ENCODE peak calls at places on chromosomes 11 and 22, in four cellular contexts. B is NCI-H1436 treated with DMSO at 0.1 percent for 48 hours, G is cerebellum, M is AG09319. X is an unnamed sample.

GRCh38 chr11:108647701-108648527 is 17.0 kb upstream of the DDX10 start:
- DNase-seq in B (peak), G (peak), M (peak), X (peak)

GRCh38 chr11:44351898-44352498 is 42.1 kb upstream of the ALX4 start:
- DNase-seq in B (no peak), G (no peak), M (no peak), X (no peak)

GRCh38 chr11:113906515-113906914 is 1.9 kb downstream of the HTR3B start:
- DNase-seq in B (no peak), G (no peak), M (no peak), X (no peak)

GRCh38 chr22:48096846-48097665 is 1334.6 kb downstream of the TBC1D22A start:
- DNase-seq in B (no peak), G (no peak), M (no peak), X (no peak)

GRCh38 chr11:62680825-62681240 is 2.0 kb upstream of the UBXN1 start:
- DNase-seq in B (peak), G (no peak), M (peak), X (peak)

GRCh38 chr11:102197759-102198158 is 87.5 kb downstream of the YAP1 start:
- DNase-seq in B (no peak), G (no peak), M (no peak), X (no peak)

GRCh38 chr22:27810566-27810965 is 9.0 kb upstream of the MN1 start:
- DNase-seq in B (no peak), G (no peak), M (peak), X (peak)

GRCh38 chr11:44011797-44012196 is 36.0 kb upstream of the ACCSL start:
- DNase-seq in B (no peak), G (no peak), M (no peak), X (no peak)

GRCh38 chr22:36398602-36399472 is 11.1 kb upstream of the MYH9 start:
- DNase-seq in B (no peak), G (no peak), M (no peak), X (no peak)

GRCh38 chr11:66628061-66628603 is 10.4 kb upstream of the RBM4 start:
- DNase-seq in B (no peak), G (no peak), M (no peak), X (no peak)

GRCh38 chr22:33472462-33473344 is 414.5 kb upstream of the SYN3 start:
- DNase-seq in B (no peak), G (no peak), M (no peak), X (no peak)

GRCh38 chr22:27627444-27627833 is 174.1 kb downstream of the MN1 start:
- DNase-seq in B (no peak), G (no peak), M (no peak), X (no peak)

GRCh38 chr11:17395554-17395961 is 7.1 kb upstream of the KCNJ11 start:
- DNase-seq in B (no peak), G (no peak), M (no peak), X (no peak)

GRCh38 chr11:64900263-64900678 is 16.7 kb downstream of the ATG2A start:
- DNase-seq in B (no peak), G (no peak), M (no peak), X (no peak)

GRCh38 chr22:23714596-23715588 is 24.1 kb downstream of the RGL4 start:
- DNase-seq in B (no peak), G (no peak), M (no peak), X (no peak)

GRCh38 chr11:114200785-114201184 is 95.4 kb upstream of the NNMT start:
- DNase-seq in B (peak), G (no peak), M (no peak), X (peak)

GRCh38 chr22:43812149-43812842 is at the start of gene EFCAB6:
- DNase-seq in B (peak), G (peak), M (peak), X (peak)

GRCh38 chr11:97979741-97980140 is 1041.0 kb upstream of the CNTN5 start:
- DNase-seq in B (no peak), G (no peak), M (no peak), X (no peak)

GRCh38 chr11:69335010-69335409 is 41.1 kb downstream of the MYEOV start:
- DNase-seq in B (no peak), G (no peak), M (no peak), X (no peak)

GRCh38 chr11:119189393-119189792 is 4.1 kb downstream of the NHERF4 start:
- DNase-seq in B (no peak), G (no peak), M (no peak), X (no peak)

GRCh38 chr11:122202951-122203456 is 87.0 kb upstream of the BLID start:
- DNase-seq in B (no peak), G (peak), M (peak), X (no peak)

GRCh38 chr11:83070878-83071640 is 638 bp downstream of the RAB30 start:
- DNase-seq in B (no peak), G (peak), M (no peak), X (peak)

GRCh38 chr22:31173386-31174145 is 13.6 kb downstream of the RNF185 start:
- DNase-seq in B (no peak), G (no peak), M (no peak), X (no peak)

GRCh38 chr11:116687458-116688201 is 85.2 kb downstream of the BUD13 start:
- DNase-seq in B (no peak), G (no peak), M (no peak), X (no peak)

GRCh38 chr22:19981171-19981960 is 35.3 kb downstream of the ARVCF start:
- DNase-seq in B (no peak), G (no peak), M (no peak), X (no peak)

GRCh38 chr11:69825037-69825834 is 6.0 kb upstream of the FGF3 start:
- DNase-seq in B (no peak), G (no peak), M (no peak), X (no peak)

GRCh38 chr11:125315088-125315740 is 150.7 kb downstream of the PKNOX2 start:
- DNase-seq in B (no peak), G (peak), M (no peak), X (peak)

GRCh38 chr11:120284272-120284671 is 40.8 kb upstream of the TLCD5 start:
- DNase-seq in B (no peak), G (no peak), M (no peak), X (no peak)

GRCh38 chr11:66950113-66950535 is 8.1 kb downstream of the PC start:
- DNase-seq in B (no peak), G (peak), M (no peak), X (no peak)

GRCh38 chr11:110479445-110480101 is 49.8 kb downstream of the FDX1 start:
- DNase-seq in B (no peak), G (peak), M (peak), X (peak)

GRCh38 chr22:46008836-46009596 is 32.1 kb upstream of the WNT7B start:
- DNase-seq in B (no peak), G (no peak), M (no peak), X (no peak)

GRCh38 chr22:46362221-46362933 is 26.9 kb downstream of the TRMU start:
- DNase-seq in B (no peak), G (no peak), M (no peak), X (no peak)

GRCh38 chr22:36331306-36331911 is 56.4 kb downstream of the MYH9 start:
- DNase-seq in B (no peak), G (no peak), M (no peak), X (no peak)

GRCh38 chr22:23570681-23571080 is 9.4 kb downstream of the IGLL1 start:
- DNase-seq in B (no peak), G (no peak), M (no peak), X (no peak)

GRCh38 chr22:23177197-23177596 is 3.1 kb upstream of the BCR start:
- DNase-seq in B (no peak), G (no peak), M (no peak), X (no peak)

GRCh38 chr11:64742087-64742939 is 1.6 kb downstream of the RASGRP2 start:
- DNase-seq in B (no peak), G (no peak), M (no peak), X (no peak)